ENCODE peak calls at places on chromosomes 7 and 10, in four cellular contexts. I, U, A and D are unnamed samples.

GRCh38 chr7:23291957-23292560 is 7.1 kb upstream of the MALSU1 start:
- DNase-seq in I (no peak), U (no peak), A (no peak), D (no peak)

GRCh38 chr7:26912351-26912750 is 48.0 kb upstream of the SKAP2 start:
- DNase-seq in I (no peak), U (no peak), A (no peak), D (no peak)

GRCh38 chr7:120475994-120476393 is 203.0 kb downstream of the KCND2 start:
- DNase-seq in I (no peak), U (no peak), A (no peak), D (no peak)

GRCh38 chr10:33801705-33802104 is 467.2 kb upstream of the NRP1 start:
- DNase-seq in I (no peak), U (no peak), A (no peak), D (peak; percentile 29)

GRCh38 chr10:33009244-33010131 is 51.5 kb upstream of the ITGB1 start:
- DNase-seq in I (no peak), U (no peak), A (no peak), D (no peak)

GRCh38 chr10:1132584-1132983 is 76.4 kb downstream of the WDR37 start:
- DNase-seq in I (no peak), U (no peak), A (no peak), D (no peak)

GRCh38 chr10:5563991-5564536 is 39.3 kb downstream of the CALML3 start:
- DNase-seq in I (no peak), U (no peak), A (no peak), D (peak; percentile 35)

GRCh38 chr7:141045126-141045841 is 28.6 kb upstream of the TMEM178B start:
- DNase-seq in I (no peak), U (no peak), A (peak; percentile 2), D (no peak)

GRCh38 chr7:45921381-45921698 is 268 bp upstream of the IGFBP3 start:
- DNase-seq in I (no peak), U (no peak), A (no peak), D (peak; percentile 2)

GRCh38 chr10:117074621-117075020 is 63.4 kb downstream of the VAX1 start:
- DNase-seq in I (no peak), U (no peak), A (no peak), D (no peak)

GRCh38 chr7:27134392-27134791 is 3.8 kb upstream of the HOXA4 start:
- DNase-seq in I (no peak), U (no peak), A (peak; percentile 89), D (peak; percentile 97)

GRCh38 chr7:135831451-135832220 is 83.0 kb upstream of the FAM180A start:
- DNase-seq in I (no peak), U (no peak), A (no peak), D (no peak)